ENCODE peak calls at places on chromosomes 13 and 19, in ten cellular contexts. One of them, this sample, is unnamed.

GRCh38 chr13:24271611-24272451 is 37.5 kb upstream of the C1QTNF9 start:
- DNase-seq in mammary epithelial cell: peak
- DNase-seq in mucosa of gallbladder: peak
- DNase-seq in amniotic stem cell: no peak
- DNase-seq in CD4-positive, alpha-beta T cell: peak
- DNase-seq in T-helper 22 cell: peak
- DNase-seq in NB4: peak
- DNase-seq in left ventricle myocardium inferior: peak
- DNase-seq in upper lobe of left lung: peak
- DNase-seq in activated effector memory CD4-positive, alpha-beta T cell treated with anti-CD3 and anti-CD28 coated beads, Interleukin-2, amount 50 U/mL, for 16 hours: peak
- DNase-seq in this sample: peak

GRCh38 chr19:38734426-38735256 is 9.6 kb downstream of the CAPN12 start:
- DNase-seq in mammary epithelial cell: peak
- DNase-seq in mucosa of gallbladder: no peak
- DNase-seq in amniotic stem cell: no peak
- DNase-seq in CD4-positive, alpha-beta T cell: no peak
- DNase-seq in T-helper 22 cell: no peak
- DNase-seq in NB4: peak
- DNase-seq in left ventricle myocardium inferior: no peak
- DNase-seq in upper lobe of left lung: peak
- DNase-seq in activated effector memory CD4-positive, alpha-beta T cell treated with anti-CD3 and anti-CD28 coated beads, Interleukin-2, amount 50 U/mL, for 16 hours: peak
- DNase-seq in this sample: no peak

GRCh38 chr13:40309881-40310280 is 356.6 kb downstream of the FOXO1 start:
- DNase-seq in mammary epithelial cell: no peak
- DNase-seq in mucosa of gallbladder: no peak
- DNase-seq in amniotic stem cell: no peak
- DNase-seq in CD4-positive, alpha-beta T cell: no peak
- DNase-seq in T-helper 22 cell: no peak
- DNase-seq in NB4: no peak
- DNase-seq in left ventricle myocardium inferior: no peak
- DNase-seq in upper lobe of left lung: no peak
- DNase-seq in activated effector memory CD4-positive, alpha-beta T cell treated with anti-CD3 and anti-CD28 coated beads, Interleukin-2, amount 50 U/mL, for 16 hours: no peak
- DNase-seq in this sample: no peak

GRCh38 chr13:98141938-98142426 is 912 bp upstream of the FARP1 start:
- DNase-seq in mammary epithelial cell: no peak
- DNase-seq in mucosa of gallbladder: no peak
- DNase-seq in amniotic stem cell: no peak
- DNase-seq in CD4-positive, alpha-beta T cell: no peak
- DNase-seq in T-helper 22 cell: no peak
- DNase-seq in NB4: peak
- DNase-seq in left ventricle myocardium inferior: peak
- DNase-seq in upper lobe of left lung: no peak
- DNase-seq in activated effector memory CD4-positive, alpha-beta T cell treated with anti-CD3 and anti-CD28 coated beads, Interleukin-2, amount 50 U/mL, for 16 hours: no peak
- DNase-seq in this sample: no peak

GRCh38 chr13:81171065-81171647 is 830.2 kb upstream of the SPRY2 start:
- DNase-seq in mammary epithelial cell: peak
- DNase-seq in mucosa of gallbladder: no peak
- DNase-seq in amniotic stem cell: no peak
- DNase-seq in CD4-positive, alpha-beta T cell: no peak
- DNase-seq in T-helper 22 cell: no peak
- DNase-seq in NB4: peak
- DNase-seq in left ventricle myocardium inferior: no peak
- DNase-seq in upper lobe of left lung: no peak
- DNase-seq in activated effector memory CD4-positive, alpha-beta T cell treated with anti-CD3 and anti-CD28 coated beads, Interleukin-2, amount 50 U/mL, for 16 hours: no peak
- DNase-seq in this sample: no peak

GRCh38 chr19:41928221-41928683 is at the start of gene ERFL:
- DNase-seq in mammary epithelial cell: no peak
- DNase-seq in mucosa of gallbladder: no peak
- DNase-seq in amniotic stem cell: no peak
- DNase-seq in CD4-positive, alpha-beta T cell: no peak
- DNase-seq in T-helper 22 cell: no peak
- DNase-seq in NB4: peak
- DNase-seq in left ventricle myocardium inferior: no peak
- DNase-seq in upper lobe of left lung: peak
- DNase-seq in activated effector memory CD4-positive, alpha-beta T cell treated with anti-CD3 and anti-CD28 coated beads, Interleukin-2, amount 50 U/mL, for 16 hours: peak
- DNase-seq in this sample: no peak

GRCh38 chr13:99289674-99290337 is 17.4 kb downstream of the GPR183 start:
- DNase-seq in mammary epithelial cell: no peak
- DNase-seq in mucosa of gallbladder: no peak
- DNase-seq in amniotic stem cell: no peak
- DNase-seq in CD4-positive, alpha-beta T cell: no peak
- DNase-seq in T-helper 22 cell: no peak
- DNase-seq in NB4: no peak
- DNase-seq in left ventricle myocardium inferior: no peak
- DNase-seq in upper lobe of left lung: no peak
- DNase-seq in activated effector memory CD4-positive, alpha-beta T cell treated with anti-CD3 and anti-CD28 coated beads, Interleukin-2, amount 50 U/mL, for 16 hours: peak
- DNase-seq in this sample: no peak

GRCh38 chr19:49371184-49371583 is 7.5 kb downstream of the DKKL1 start:
- DNase-seq in mammary epithelial cell: no peak
- DNase-seq in mucosa of gallbladder: no peak
- DNase-seq in amniotic stem cell: no peak
- DNase-seq in CD4-positive, alpha-beta T cell: no peak
- DNase-seq in T-helper 22 cell: no peak
- DNase-seq in NB4: no peak
- DNase-seq in left ventricle myocardium inferior: no peak
- DNase-seq in upper lobe of left lung: no peak
- DNase-seq in activated effector memory CD4-positive, alpha-beta T cell treated with anti-CD3 and anti-CD28 coated beads, Interleukin-2, amount 50 U/mL, for 16 hours: no peak
- DNase-seq in this sample: no peak

GRCh38 chr13:110280231-110280813 is 26.6 kb downstream of the COL4A1 start:
- DNase-seq in mammary epithelial cell: no peak
- DNase-seq in mucosa of gallbladder: no peak
- DNase-seq in amniotic stem cell: no peak
- DNase-seq in CD4-positive, alpha-beta T cell: no peak
- DNase-seq in T-helper 22 cell: no peak
- DNase-seq in NB4: no peak
- DNase-seq in left ventricle myocardium inferior: no peak
- DNase-seq in upper lobe of left lung: no peak
- DNase-seq in activated effector memory CD4-positive, alpha-beta T cell treated with anti-CD3 and anti-CD28 coated beads, Interleukin-2, amount 50 U/mL, for 16 hours: no peak
- DNase-seq in this sample: no peak

GRCh38 chr19:35938282-35939224 is 2.4 kb downstream of the LRFN3 start:
- DNase-seq in mammary epithelial cell: no peak
- DNase-seq in mucosa of gallbladder: no peak
- DNase-seq in amniotic stem cell: no peak
- DNase-seq in CD4-positive, alpha-beta T cell: no peak
- DNase-seq in T-helper 22 cell: no peak
- DNase-seq in NB4: no peak
- DNase-seq in left ventricle myocardium inferior: no peak
- DNase-seq in upper lobe of left lung: no peak
- DNase-seq in activated effector memory CD4-positive, alpha-beta T cell treated with anti-CD3 and anti-CD28 coated beads, Interleukin-2, amount 50 U/mL, for 16 hours: no peak
- DNase-seq in this sample: no peak

GRCh38 chr19:52648336-52648990 is 10.3 kb upstream of the ZNF83 start:
- DNase-seq in mammary epithelial cell: peak
- DNase-seq in mucosa of gallbladder: no peak
- DNase-seq in amniotic stem cell: peak
- DNase-seq in CD4-positive, alpha-beta T cell: no peak
- DNase-seq in T-helper 22 cell: no peak
- DNase-seq in NB4: no peak
- DNase-seq in left ventricle myocardium inferior: no peak
- DNase-seq in upper lobe of left lung: no peak
- DNase-seq in activated effector memory CD4-positive, alpha-beta T cell treated with anti-CD3 and anti-CD28 coated beads, Interleukin-2, amount 50 U/mL, for 16 hours: no peak
- DNase-seq in this sample: no peak

GRCh38 chr19:4089400-4089908 is 22.8 kb upstream of the ZBTB7A start:
- DNase-seq in mammary epithelial cell: no peak
- DNase-seq in mucosa of gallbladder: no peak
- DNase-seq in amniotic stem cell: no peak
- DNase-seq in CD4-positive, alpha-beta T cell: peak
- DNase-seq in T-helper 22 cell: peak
- DNase-seq in NB4: peak
- DNase-seq in left ventricle myocardium inferior: no peak
- DNase-seq in upper lobe of left lung: peak
- DNase-seq in activated effector memory CD4-positive, alpha-beta T cell treated with anti-CD3 and anti-CD28 coated beads, Interleukin-2, amount 50 U/mL, for 16 hours: peak
- DNase-seq in this sample: no peak

GRCh38 chr13:110126391-110126961 is 180.5 kb downstream of the COL4A1 start:
- DNase-seq in mammary epithelial cell: peak
- DNase-seq in mucosa of gallbladder: peak
- DNase-seq in amniotic stem cell: peak
- DNase-seq in CD4-positive, alpha-beta T cell: no peak
- DNase-seq in T-helper 22 cell: no peak
- DNase-seq in NB4: peak
- DNase-seq in left ventricle myocardium inferior: peak
- DNase-seq in upper lobe of left lung: peak
- DNase-seq in activated effector memory CD4-positive, alpha-beta T cell treated with anti-CD3 and anti-CD28 coated beads, Interleukin-2, amount 50 U/mL, for 16 hours: no peak
- DNase-seq in this sample: peak

GRCh38 chr13:104318121-104318520 is 1251.9 kb upstream of the SLC10A2 start:
- DNase-seq in mammary epithelial cell: peak
- DNase-seq in mucosa of gallbladder: no peak
- DNase-seq in amniotic stem cell: no peak
- DNase-seq in CD4-positive, alpha-beta T cell: no peak
- DNase-seq in T-helper 22 cell: no peak
- DNase-seq in NB4: peak
- DNase-seq in left ventricle myocardium inferior: no peak
- DNase-seq in upper lobe of left lung: no peak
- DNase-seq in activated effector memory CD4-positive, alpha-beta T cell treated with anti-CD3 and anti-CD28 coated beads, Interleukin-2, amount 50 U/mL, for 16 hours: no peak
- DNase-seq in this sample: no peak

GRCh38 chr19:48424694-48425219 is 21.0 kb upstream of the GRWD1 start:
- DNase-seq in mammary epithelial cell: no peak
- DNase-seq in mucosa of gallbladder: no peak
- DNase-seq in amniotic stem cell: no peak
- DNase-seq in CD4-positive, alpha-beta T cell: no peak
- DNase-seq in T-helper 22 cell: no peak
- DNase-seq in NB4: peak
- DNase-seq in left ventricle myocardium inferior: no peak
- DNase-seq in upper lobe of left lung: no peak
- DNase-seq in activated effector memory CD4-positive, alpha-beta T cell treated with anti-CD3 and anti-CD28 coated beads, Interleukin-2, amount 50 U/mL, for 16 hours: no peak
- DNase-seq in this sample: no peak

GRCh38 chr13:50421457-50422130 is 406.4 kb downstream of the KCNRG start:
- DNase-seq in mammary epithelial cell: peak
- DNase-seq in mucosa of gallbladder: no peak
- DNase-seq in amniotic stem cell: no peak
- DNase-seq in CD4-positive, alpha-beta T cell: no peak
- DNase-seq in T-helper 22 cell: no peak
- DNase-seq in NB4: no peak
- DNase-seq in left ventricle myocardium inferior: no peak
- DNase-seq in upper lobe of left lung: no peak
- DNase-seq in activated effector memory CD4-positive, alpha-beta T cell treated with anti-CD3 and anti-CD28 coated beads, Interleukin-2, amount 50 U/mL, for 16 hours: no peak
- DNase-seq in this sample: no peak

GRCh38 chr13:37070956-37071355 is 11.5 kb upstream of the SUPT20H start:
- DNase-seq in mammary epithelial cell: no peak
- DNase-seq in mucosa of gallbladder: no peak
- DNase-seq in amniotic stem cell: no peak
- DNase-seq in CD4-positive, alpha-beta T cell: no peak
- DNase-seq in T-helper 22 cell: no peak
- DNase-seq in NB4: no peak
- DNase-seq in left ventricle myocardium inferior: no peak
- DNase-seq in upper lobe of left lung: peak
- DNase-seq in activated effector memory CD4-positive, alpha-beta T cell treated with anti-CD3 and anti-CD28 coated beads, Interleukin-2, amount 50 U/mL, for 16 hours: no peak
- DNase-seq in this sample: no peak

This sample was measured in GM04504.